ENCODE peak calls at places on chromosome 6, in six cellular contexts. One of them, this sample, is unnamed.

GRCh38 chr6:165181951-165182414 is 127.4 kb downstream of the C6orf118 start:
- DNase-seq in posterior cingulate gyrus: peak
- DNase-seq in islet precursor cell: no peak
- DNase-seq in cardiac fibroblast: peak
- DNase-seq in occipital lobe: peak
- DNase-seq in HEK293T: no peak
- DNase-seq in this sample: peak

GRCh38 chr6:12484519-12484918 is 194.4 kb downstream of the EDN1 start:
- DNase-seq in posterior cingulate gyrus: no peak
- DNase-seq in islet precursor cell: no peak
- DNase-seq in cardiac fibroblast: no peak
- DNase-seq in occipital lobe: no peak
- DNase-seq in HEK293T: no peak
- DNase-seq in this sample: no peak

GRCh38 chr6:157229733-157230132 is 93.6 kb downstream of the TMEM242 start:
- DNase-seq in posterior cingulate gyrus: peak
- DNase-seq in islet precursor cell: peak
- DNase-seq in cardiac fibroblast: no peak
- DNase-seq in occipital lobe: no peak
- DNase-seq in HEK293T: no peak
- DNase-seq in this sample: no peak

GRCh38 chr6:34829137-34829536 is 37.3 kb downstream of the BLTP3A start:
- DNase-seq in posterior cingulate gyrus: no peak
- DNase-seq in islet precursor cell: no peak
- DNase-seq in cardiac fibroblast: no peak
- DNase-seq in occipital lobe: no peak
- DNase-seq in HEK293T: no peak
- DNase-seq in this sample: no peak

GRCh38 chr6:2275207-2275891 is 29.9 kb upstream of the GMDS start:
- DNase-seq in posterior cingulate gyrus: no peak
- DNase-seq in islet precursor cell: no peak
- DNase-seq in cardiac fibroblast: peak
- DNase-seq in occipital lobe: no peak
- DNase-seq in HEK293T: no peak
- DNase-seq in this sample: peak

GRCh38 chr6:91804981-91805380 is 1218.1 kb upstream of the MAP3K7 start:
- DNase-seq in posterior cingulate gyrus: no peak
- DNase-seq in islet precursor cell: no peak
- DNase-seq in cardiac fibroblast: no peak
- DNase-seq in occipital lobe: no peak
- DNase-seq in HEK293T: no peak
- DNase-seq in this sample: no peak

GRCh38 chr6:34145161-34146020 is 496 bp downstream of the GRM4 start:
- DNase-seq in posterior cingulate gyrus: peak
- DNase-seq in islet precursor cell: peak
- DNase-seq in cardiac fibroblast: peak
- DNase-seq in occipital lobe: no peak
- DNase-seq in HEK293T: peak
- DNase-seq in this sample: no peak

GRCh38 chr6:143058987-143059386 is 1.7 kb upstream of the AIG1 start:
- DNase-seq in posterior cingulate gyrus: no peak
- DNase-seq in islet precursor cell: no peak
- DNase-seq in cardiac fibroblast: no peak
- DNase-seq in occipital lobe: no peak
- DNase-seq in HEK293T: no peak
- DNase-seq in this sample: no peak

GRCh38 chr6:32188381-32189081 is 1.5 kb downstream of the PBX2 start:
- DNase-seq in posterior cingulate gyrus: no peak
- DNase-seq in islet precursor cell: no peak
- DNase-seq in cardiac fibroblast: peak
- DNase-seq in occipital lobe: no peak
- DNase-seq in HEK293T: no peak
- DNase-seq in this sample: no peak

GRCh38 chr6:134903448-134903847 is 46.5 kb downstream of the ALDH8A1 start:
- DNase-seq in posterior cingulate gyrus: no peak
- DNase-seq in islet precursor cell: no peak
- DNase-seq in cardiac fibroblast: peak
- DNase-seq in occipital lobe: no peak
- DNase-seq in HEK293T: no peak
- DNase-seq in this sample: peak

GRCh38 chr6:106724337-106724736 is 95.0 kb downstream of the QRSL1 start:
- DNase-seq in posterior cingulate gyrus: no peak
- DNase-seq in islet precursor cell: no peak
- DNase-seq in cardiac fibroblast: no peak
- DNase-seq in occipital lobe: no peak
- DNase-seq in HEK293T: no peak
- DNase-seq in this sample: no peak

GRCh38 chr6:32637219-32637880 is at the start of gene HLA-DQA1:
- DNase-seq in posterior cingulate gyrus: no peak
- DNase-seq in islet precursor cell: no peak
- DNase-seq in cardiac fibroblast: no peak
- DNase-seq in occipital lobe: no peak
- DNase-seq in HEK293T: no peak
- DNase-seq in this sample: peak

GRCh38 chr6:41565701-41566100 is 19.5 kb downstream of the FOXP4 start:
- DNase-seq in posterior cingulate gyrus: no peak
- DNase-seq in islet precursor cell: no peak
- DNase-seq in cardiac fibroblast: no peak
- DNase-seq in occipital lobe: no peak
- DNase-seq in HEK293T: no peak
- DNase-seq in this sample: no peak

GRCh38 chr6:125212377-125212776 is 58.8 kb downstream of the TPD52L1 start:
- DNase-seq in posterior cingulate gyrus: no peak
- DNase-seq in islet precursor cell: no peak
- DNase-seq in cardiac fibroblast: no peak
- DNase-seq in occipital lobe: no peak
- DNase-seq in HEK293T: no peak
- DNase-seq in this sample: no peak

GRCh38 chr6:150902142-150902800 is 36.8 kb downstream of the MTHFD1L start:
- DNase-seq in posterior cingulate gyrus: no peak
- DNase-seq in islet precursor cell: no peak
- DNase-seq in cardiac fibroblast: no peak
- DNase-seq in occipital lobe: no peak
- DNase-seq in HEK293T: no peak
- DNase-seq in this sample: no peak

GRCh38 chr6:155224031-155224451 is 39.8 kb upstream of the CLDN20 start:
- DNase-seq in posterior cingulate gyrus: no peak
- DNase-seq in islet precursor cell: peak
- DNase-seq in cardiac fibroblast: peak
- DNase-seq in occipital lobe: no peak
- DNase-seq in HEK293T: no peak
- DNase-seq in this sample: peak

GRCh38 chr6:87184762-87185250 is 29.4 kb downstream of the ZNF292 start:
- DNase-seq in posterior cingulate gyrus: no peak
- DNase-seq in islet precursor cell: no peak
- DNase-seq in cardiac fibroblast: no peak
- DNase-seq in occipital lobe: no peak
- DNase-seq in HEK293T: no peak
- DNase-seq in this sample: no peak

GRCh38 chr6:132893772-132894490 is 79.6 kb downstream of the RPS12 start:
- DNase-seq in posterior cingulate gyrus: no peak
- DNase-seq in islet precursor cell: no peak
- DNase-seq in cardiac fibroblast: no peak
- DNase-seq in occipital lobe: no peak
- DNase-seq in HEK293T: no peak
- DNase-seq in this sample: no peak

GRCh38 chr6:49233483-49233882 is 229.6 kb downstream of the MMUT start:
- DNase-seq in posterior cingulate gyrus: no peak
- DNase-seq in islet precursor cell: no peak
- DNase-seq in cardiac fibroblast: no peak
- DNase-seq in occipital lobe: no peak
- DNase-seq in HEK293T: no peak
- DNase-seq in this sample: no peak

GRCh38 chr6:140855520-140855919 is 1277.2 kb upstream of the GJE1 start:
- DNase-seq in posterior cingulate gyrus: no peak
- DNase-seq in islet precursor cell: no peak
- DNase-seq in cardiac fibroblast: no peak
- DNase-seq in occipital lobe: no peak
- DNase-seq in HEK293T: no peak
- DNase-seq in this sample: no peak

GRCh38 chr6:167137881-167138280 is 15.0 kb downstream of the CCR6 start:
- DNase-seq in posterior cingulate gyrus: no peak
- DNase-seq in islet precursor cell: no peak
- DNase-seq in cardiac fibroblast: no peak
- DNase-seq in occipital lobe: no peak
- DNase-seq in HEK293T: no peak
- DNase-seq in this sample: no peak

GRCh38 chr6:24584390-24584735 is 61.6 kb downstream of the KIAA0319 start:
- DNase-seq in posterior cingulate gyrus: no peak
- DNase-seq in islet precursor cell: no peak
- DNase-seq in cardiac fibroblast: no peak
- DNase-seq in occipital lobe: no peak
- DNase-seq in HEK293T: peak
- DNase-seq in this sample: no peak

GRCh38 chr6:156866181-156866862 is 89.1 kb downstream of the ARID1B start:
- DNase-seq in posterior cingulate gyrus: peak
- DNase-seq in islet precursor cell: no peak
- DNase-seq in cardiac fibroblast: no peak
- DNase-seq in occipital lobe: peak
- DNase-seq in HEK293T: no peak
- DNase-seq in this sample: no peak

GRCh38 chr6:47749726-47750125 is 32.1 kb upstream of the OPN5 start:
- DNase-seq in posterior cingulate gyrus: no peak
- DNase-seq in islet precursor cell: no peak
- DNase-seq in cardiac fibroblast: no peak
- DNase-seq in occipital lobe: no peak
- DNase-seq in HEK293T: no peak
- DNase-seq in this sample: no peak

GRCh38 chr6:53492860-53493634 is 51.9 kb downstream of the GCLC start:
- DNase-seq in posterior cingulate gyrus: no peak
- DNase-seq in islet precursor cell: peak
- DNase-seq in cardiac fibroblast: peak
- DNase-seq in occipital lobe: no peak
- DNase-seq in HEK293T: peak
- DNase-seq in this sample: peak

GRCh38 chr6:127102299-127102698 is 16.2 kb upstream of the RSPO3 start:
- DNase-seq in posterior cingulate gyrus: no peak
- DNase-seq in islet precursor cell: no peak
- DNase-seq in cardiac fibroblast: peak
- DNase-seq in occipital lobe: no peak
- DNase-seq in HEK293T: no peak
- DNase-seq in this sample: peak

GRCh38 chr6:87832025-87832825 is 130.2 kb upstream of the AKIRIN2 start:
- DNase-seq in posterior cingulate gyrus: no peak
- DNase-seq in islet precursor cell: no peak
- DNase-seq in cardiac fibroblast: peak
- DNase-seq in occipital lobe: no peak
- DNase-seq in HEK293T: no peak
- DNase-seq in this sample: peak

GRCh38 chr6:37579444-37580067 is 79.9 kb upstream of the CCDC167 start:
- DNase-seq in posterior cingulate gyrus: peak
- DNase-seq in islet precursor cell: no peak
- DNase-seq in cardiac fibroblast: no peak
- DNase-seq in occipital lobe: no peak
- DNase-seq in HEK293T: no peak
- DNase-seq in this sample: no peak

GRCh38 chr6:133817460-133818047 is 71.4 kb upstream of the TCF21 start:
- DNase-seq in posterior cingulate gyrus: no peak
- DNase-seq in islet precursor cell: peak
- DNase-seq in cardiac fibroblast: no peak
- DNase-seq in occipital lobe: no peak
- DNase-seq in HEK293T: peak
- DNase-seq in this sample: no peak

GRCh38 chr6:90274481-90275030 is 22.1 kb downstream of the BACH2 start:
- DNase-seq in posterior cingulate gyrus: no peak
- DNase-seq in islet precursor cell: no peak
- DNase-seq in cardiac fibroblast: no peak
- DNase-seq in occipital lobe: no peak
- DNase-seq in HEK293T: no peak
- DNase-seq in this sample: no peak

GRCh38 chr6:15874821-15875220 is 212.0 kb upstream of the DTNBP1 start:
- DNase-seq in posterior cingulate gyrus: no peak
- DNase-seq in islet precursor cell: no peak
- DNase-seq in cardiac fibroblast: peak
- DNase-seq in occipital lobe: no peak
- DNase-seq in HEK293T: no peak
- DNase-seq in this sample: no peak

GRCh38 chr6:154617175-154617574 is 106.7 kb upstream of the CNKSR3 start:
- DNase-seq in posterior cingulate gyrus: no peak
- DNase-seq in islet precursor cell: no peak
- DNase-seq in cardiac fibroblast: no peak
- DNase-seq in occipital lobe: no peak
- DNase-seq in HEK293T: no peak
- DNase-seq in this sample: no peak

GRCh38 chr6:52574709-52575489 is 2.0 kb downstream of the TRAM2 start:
- DNase-seq in posterior cingulate gyrus: no peak
- DNase-seq in islet precursor cell: peak
- DNase-seq in cardiac fibroblast: peak
- DNase-seq in occipital lobe: no peak
- DNase-seq in HEK293T: no peak
- DNase-seq in this sample: no peak

GRCh38 chr6:131597448-131597847 is 24.4 kb downstream of the ARG1 start:
- DNase-seq in posterior cingulate gyrus: no peak
- DNase-seq in islet precursor cell: no peak
- DNase-seq in cardiac fibroblast: peak
- DNase-seq in occipital lobe: no peak
- DNase-seq in HEK293T: peak
- DNase-seq in this sample: peak

GRCh38 chr6:79833264-79833663 is 114.1 kb downstream of the ELOVL4 start:
- DNase-seq in posterior cingulate gyrus: no peak
- DNase-seq in islet precursor cell: peak
- DNase-seq in cardiac fibroblast: no peak
- DNase-seq in occipital lobe: no peak
- DNase-seq in HEK293T: no peak
- DNase-seq in this sample: no peak

GRCh38 chr6:135534773-135535380 is 37.3 kb upstream of the AHI1 start:
- DNase-seq in posterior cingulate gyrus: no peak
- DNase-seq in islet precursor cell: no peak
- DNase-seq in cardiac fibroblast: no peak
- DNase-seq in occipital lobe: no peak
- DNase-seq in HEK293T: no peak
- DNase-seq in this sample: peak

GRCh38 chr6:147654103-147654845 is 145.8 kb downstream of the SAMD5 start:
- DNase-seq in posterior cingulate gyrus: no peak
- DNase-seq in islet precursor cell: no peak
- DNase-seq in cardiac fibroblast: no peak
- DNase-seq in occipital lobe: no peak
- DNase-seq in HEK293T: no peak
- DNase-seq in this sample: peak

GRCh38 chr6:91754691-91755090 is 1167.8 kb upstream of the MAP3K7 start:
- DNase-seq in posterior cingulate gyrus: no peak
- DNase-seq in islet precursor cell: no peak
- DNase-seq in cardiac fibroblast: no peak
- DNase-seq in occipital lobe: no peak
- DNase-seq in HEK293T: no peak
- DNase-seq in this sample: no peak

GRCh38 chr6:42226251-42227143 is 8.8 kb upstream of the MRPS10 start:
- DNase-seq in posterior cingulate gyrus: no peak
- DNase-seq in islet precursor cell: peak
- DNase-seq in cardiac fibroblast: peak
- DNase-seq in occipital lobe: no peak
- DNase-seq in HEK293T: no peak
- DNase-seq in this sample: peak